ENCODE peak calls at places on chromosomes 12 and 14, in eight cellular contexts. N is endothelial cell; L is small intestine; B is head of caudate nucleus; J is activated CD4-positive, CD25-positive, alpha-beta regulatory T cell; C is fibroblast of mammary gland; W is EL; E is WERI-Rb-1. I is an unnamed sample.

GRCh38 chr12:11563785-11564739 is 85.4 kb upstream of the ETV6 start:
- DNase-seq in N (no peak), L (no peak), B (no peak), J (no peak), C (no peak), W (no peak), E (no peak), I (no peak)

GRCh38 chr14:74290415-74290814 is 12.3 kb downstream of the ABCD4 start:
- DNase-seq in N (no peak), L (no peak), B (no peak), J (no peak), C (peak), W (peak), E (peak), I (peak)

GRCh38 chr12:58969227-58969626 is 48.9 kb upstream of the LRIG3 start:
- DNase-seq in N (no peak), L (no peak), B (no peak), J (no peak), C (no peak), W (no peak), E (no peak), I (no peak)

GRCh38 chr14:69719501-69719951 is 47.4 kb upstream of the SRSF5 start:
- DNase-seq in N (peak), L (no peak), B (no peak), J (no peak), C (peak), W (peak), E (no peak), I (no peak)

GRCh38 chr14:22551597-22551982 is 37.4 kb downstream of the DAD1 start:
- DNase-seq in N (no peak), L (no peak), B (peak), J (no peak), C (no peak), W (no peak), E (no peak), I (no peak)

GRCh38 chr12:96195845-96196451 is 1.8 kb downstream of the ELK3 start:
- DNase-seq in N (no peak), L (no peak), B (no peak), J (no peak), C (peak), W (peak), E (peak), I (no peak)

GRCh38 chr12:9943244-9943643 is 11.1 kb upstream of the CLEC2A start:
- DNase-seq in N (no peak), L (no peak), B (no peak), J (no peak), C (peak), W (no peak), E (no peak), I (no peak)

GRCh38 chr12:20798561-20798960 is 11.9 kb upstream of the SLCO1B3 start:
- DNase-seq in N (no peak), L (peak), B (no peak), J (no peak), C (peak), W (peak), E (no peak), I (no peak)

GRCh38 chr12:76002598-76003262 is 28.8 kb downstream of the PHLDA1 start:
- DNase-seq in N (no peak), L (no peak), B (no peak), J (no peak), C (no peak), W (no peak), E (no peak), I (no peak)

GRCh38 chr12:89507015-89507824 is 17.4 kb downstream of the GALNT4 start:
- DNase-seq in N (no peak), L (peak), B (no peak), J (no peak), C (no peak), W (no peak), E (no peak), I (no peak)

GRCh38 chr12:108846320-108846719 is 11.1 kb downstream of the SSH1 start:
- DNase-seq in N (no peak), L (no peak), B (peak), J (no peak), C (no peak), W (no peak), E (no peak), I (no peak)

GRCh38 chr14:33282181-33282580 is 343.5 kb downstream of the NPAS3 start:
- DNase-seq in N (no peak), L (no peak), B (no peak), J (no peak), C (no peak), W (no peak), E (no peak), I (no peak)

GRCh38 chr12:106274575-106275081 is 26.8 kb upstream of the CKAP4 start:
- DNase-seq in N (no peak), L (peak), B (no peak), J (no peak), C (peak), W (no peak), E (no peak), I (no peak)

GRCh38 chr14:88729159-88729558 is 63.6 kb downstream of the EML5 start:
- DNase-seq in N (no peak), L (no peak), B (no peak), J (no peak), C (no peak), W (no peak), E (no peak), I (no peak)

GRCh38 chr12:49260165-49260564 is 4.7 kb upstream of the TUBA1C start:
- DNase-seq in N (no peak), L (no peak), B (no peak), J (no peak), C (peak), W (peak), E (no peak), I (no peak)

GRCh38 chr12:32863128-32863527 is 33.4 kb downstream of the PKP2 start:
- DNase-seq in N (no peak), L (no peak), B (no peak), J (no peak), C (no peak), W (no peak), E (no peak), I (no peak)

GRCh38 chr14:24809147-24809546 is 175.2 kb upstream of the GZMB start:
- DNase-seq in N (no peak), L (peak), B (no peak), J (no peak), C (no peak), W (no peak), E (no peak), I (no peak)

I was measured in GM13976.